ENCODE peak calls at places on chromosomes 3 and 15, in seven cellular contexts. J, D, A, E, M, U and F are unnamed samples.

GRCh38 chr3:196408565-196409300 is 23.5 kb downstream of the UBXN7 start:
- DNase-seq in D (no peak), M (no peak), A (no peak), J (no peak), U (no peak), E (no peak), F (no peak)

GRCh38 chr3:181709537-181710279 is 2.0 kb upstream of the SOX2 start:
- DNase-seq in A (peak; percentile 55), M (peak; percentile 79), J (no peak), D (peak; percentile 53), U (peak; percentile 69), E (peak; percentile 52), F (peak; percentile 74)

GRCh38 chr3:23676093-23676492 is 129.7 kb upstream of the UBE2E1 start:
- DNase-seq in D (no peak), M (no peak), J (no peak), A (no peak), U (no peak), E (no peak), F (peak; percentile 24)

GRCh38 chr3:10583798-10584708 is 78.7 kb upstream of the ATP2B2 start:
- DNase-seq in U (no peak), E (no peak), J (no peak), D (no peak), A (no peak), M (no peak), F (no peak)

GRCh38 chr3:27290760-27291159 is 78.4 kb downstream of the NEK10 start:
- DNase-seq in E (no peak), D (no peak), M (no peak), A (no peak), J (no peak), U (no peak), F (peak; percentile 14)

GRCh38 chr15:38085931-38086562 is 151.6 kb downstream of the TMCO5A start:
- DNase-seq in J (no peak), E (no peak), D (no peak), M (no peak), U (no peak), A (no peak), F (peak; percentile 20)

GRCh38 chr15:67307889-67308597 is 53.5 kb downstream of the IQCH start:
- DNase-seq in M (no peak), U (no peak), A (no peak), D (no peak), E (no peak), J (no peak), F (no peak)

GRCh38 chr3:59444293-59444671 is 394.5 kb upstream of the CFAP20DC start:
- DNase-seq in E (no peak), M (no peak), A (no peak), U (no peak), D (no peak), J (no peak), F (no peak)

GRCh38 chr3:109275702-109276293 is 40.5 kb downstream of the DPPA2 start:
- DNase-seq in M (peak; percentile 19), J (peak; percentile 4), U (peak; percentile 48), D (peak; percentile 1), E (peak; percentile 47), A (no peak), F (peak; percentile 71)

GRCh38 chr3:30826381-30827061 is 67.9 kb downstream of the GADL1 start:
- DNase-seq in D (no peak), J (no peak), A (no peak), U (no peak), E (peak; percentile 59), M (no peak), F (peak; percentile 18)

GRCh38 chr3:187958432-187959003 is 195.4 kb upstream of the LPP start:
- DNase-seq in U (no peak), J (no peak), E (no peak), M (peak; percentile 54), A (no peak), D (peak; percentile 25), F (no peak)

GRCh38 chr15:85717212-85717611 is 77.5 kb downstream of the KLHL25 start:
- DNase-seq in D (no peak), A (no peak), U (no peak), M (no peak), E (no peak), J (no peak), F (no peak)

GRCh38 chr3:187841552-187841951 is 96.3 kb upstream of the BCL6 start:
- DNase-seq in J (no peak), A (no peak), M (peak; percentile 8), D (no peak), U (peak; percentile 48), E (peak; percentile 82), F (peak; percentile 32)

GRCh38 chr3:140199008-140199407 is 264.0 kb downstream of the CLSTN2 start:
- DNase-seq in J (no peak), A (no peak), U (no peak), M (no peak), D (no peak), E (no peak), F (no peak)

GRCh38 chr3:190366145-190366544 is 21.8 kb upstream of the CLDN16 start:
- DNase-seq in U (peak; percentile 23), A (no peak), D (no peak), M (no peak), E (peak; percentile 70), J (no peak), F (no peak)

GRCh38 chr15:65275104-65275727 is 11.5 kb downstream of the PARP16 start:
- DNase-seq in J (no peak), D (no peak), E (no peak), M (no peak), U (no peak), A (no peak), F (no peak)

GRCh38 chr15:98916826-98917225 is 90.8 kb downstream of the PGPEP1L start:
- DNase-seq in A (no peak), M (no peak), E (no peak), J (no peak), U (no peak), D (no peak), F (no peak)

GRCh38 chr3:23800731-23801130 is 5.0 kb upstream of the UBE2E1 start:
- DNase-seq in D (no peak), E (no peak), A (no peak), M (no peak), U (no peak), J (no peak), F (peak; percentile 30)